ENCODE peak calls at places on chromosomes 6 and 20, in eight cellular contexts. S, E, T, O, Y, B, U and R are unnamed samples.

GRCh38 chr6:34243131-34243771 is 5.6 kb downstream of the SMIM29 start:
- DNase-seq in S (no peak), E (no peak), T (peak), O (peak), Y (no peak), B (peak), U (no peak), R (no peak)

GRCh38 chr6:127191716-127192115 is 73.2 kb downstream of the RSPO3 start:
- DNase-seq in S (no peak), E (no peak), T (no peak), O (peak), Y (no peak), B (no peak), U (no peak), R (no peak)

GRCh38 chr6:67640462-67640861 is 994.6 kb upstream of the ADGRB3 start:
- DNase-seq in S (no peak), E (no peak), T (peak), O (peak), Y (peak), B (no peak), U (no peak), R (no peak)

GRCh38 chr6:79601020-79601609 is 30.0 kb upstream of the SH3BGRL2 start:
- DNase-seq in S (no peak), E (no peak), T (no peak), O (peak), Y (peak), B (no peak), U (no peak), R (peak)

GRCh38 chr20:61600061-61600460 is 348.0 kb downstream of the CDH4 start:
- DNase-seq in S (no peak), E (no peak), T (no peak), O (no peak), Y (no peak), B (no peak), U (no peak), R (no peak)

GRCh38 chr6:490251-491037 is 98.9 kb downstream of the IRF4 start:
- DNase-seq in S (no peak), E (no peak), T (no peak), O (no peak), Y (no peak), B (no peak), U (no peak), R (no peak)

GRCh38 chr6:125078602-125079321 is 74.8 kb upstream of the TPD52L1 start:
- DNase-seq in S (no peak), E (no peak), T (no peak), O (no peak), Y (no peak), B (no peak), U (no peak), R (no peak)

GRCh38 chr6:48564036-48564820 is 453.2 kb upstream of the PTCHD4 start:
- DNase-seq in S (no peak), E (no peak), T (no peak), O (no peak), Y (no peak), B (no peak), U (no peak), R (no peak)

GRCh38 chr6:118748311-118749062 is 97.1 kb upstream of the CEP85L start:
- DNase-seq in S (peak), E (peak), T (peak), O (no peak), Y (peak), B (no peak), U (peak), R (no peak)

GRCh38 chr20:42308980-42309524 is 690.9 kb upstream of the CHD6 start:
- DNase-seq in S (no peak), E (no peak), T (no peak), O (no peak), Y (no peak), B (no peak), U (no peak), R (no peak)

GRCh38 chr20:49794336-49795124 is 18.1 kb upstream of the SLC9A8 start:
- DNase-seq in S (no peak), E (no peak), T (peak), O (no peak), Y (no peak), B (no peak), U (no peak), R (no peak)

GRCh38 chr6:113560908-113561307 is 296.2 kb upstream of the MARCKS start:
- DNase-seq in S (no peak), E (no peak), T (no peak), O (peak), Y (no peak), B (no peak), U (no peak), R (no peak)

GRCh38 chr6:15569035-15569995 is 93.5 kb downstream of the DTNBP1 start:
- DNase-seq in S (no peak), E (no peak), T (peak), O (no peak), Y (no peak), B (no peak), U (no peak), R (no peak)

GRCh38 chr20:47854687-47855212 is 69.5 kb upstream of the SULF2 start:
- DNase-seq in S (no peak), E (no peak), T (peak), O (peak), Y (no peak), B (peak), U (no peak), R (no peak)

GRCh38 chr6:44386929-44387345 is 569 bp upstream of the CDC5L start:
- DNase-seq in S (peak), E (peak), T (no peak), O (peak), Y (no peak), B (peak), U (no peak), R (no peak)

GRCh38 chr20:40265872-40266533 is 423.0 kb downstream of the MAFB start:
- DNase-seq in S (no peak), E (no peak), T (peak), O (peak), Y (no peak), B (no peak), U (no peak), R (peak)

GRCh38 chr6:73003302-73003701 is 222.0 kb downstream of the KHDC1L start:
- DNase-seq in S (no peak), E (no peak), T (no peak), O (no peak), Y (no peak), B (no peak), U (no peak), R (no peak)

GRCh38 chr6:129345890-129346289 is 364.1 kb downstream of the ARHGAP18 start:
- DNase-seq in S (no peak), E (no peak), T (no peak), O (peak), Y (peak), B (no peak), U (no peak), R (no peak)

GRCh38 chr6:151322570-151322969 is 68.8 kb downstream of the ZBTB2 start:
- DNase-seq in S (no peak), E (no peak), T (no peak), O (no peak), Y (no peak), B (no peak), U (no peak), R (no peak)

GRCh38 chr6:106254636-106255035 is 70.9 kb downstream of the ATG5 start:
- DNase-seq in S (no peak), E (no peak), T (peak), O (peak), Y (no peak), B (no peak), U (no peak), R (no peak)

GRCh38 chr20:57738484-57738883 is 28.7 kb upstream of the PMEPA1 start:
- DNase-seq in S (no peak), E (no peak), T (no peak), O (peak), Y (no peak), B (no peak), U (no peak), R (no peak)

DNA sequence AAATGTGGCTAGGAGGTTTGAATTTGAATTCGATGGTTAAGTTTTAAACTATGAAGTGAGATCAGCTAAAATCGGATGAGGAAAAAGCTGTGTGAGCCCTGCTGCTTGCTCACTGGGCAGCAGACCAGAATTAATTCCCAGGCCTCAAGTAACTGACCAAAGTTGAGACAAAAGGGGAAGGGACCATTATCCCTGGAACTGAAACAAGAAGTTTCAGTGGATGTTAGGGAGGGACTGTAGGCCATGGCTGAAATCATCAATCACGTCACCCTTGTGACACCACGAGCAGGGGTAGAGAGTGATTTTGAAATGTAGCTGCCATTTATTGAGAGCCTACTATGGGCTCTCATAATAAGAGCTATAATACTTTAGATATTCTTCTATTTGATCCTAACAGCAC is 7.0 kb upstream of the PRSS35 start:
- DNase-seq in S (no peak), E (no peak), T (no peak), O (no peak), Y (no peak), B (no peak), U (no peak), R (no peak)
- TF ChIP-seq CTCF in S (no peak), E (no peak), T (no peak), O (no peak), Y (no peak), B (no peak), U (no peak), R (no peak)

GRCh38 chr6:153553627-153554026 is 422.5 kb upstream of the RGS17 start:
- DNase-seq in S (no peak), E (no peak), T (peak), O (peak), Y (no peak), B (no peak), U (no peak), R (no peak)
- TF ChIP-seq CTCF in S (no peak), E (no peak), T (peak), O (peak), Y (no peak), B (peak), U (no peak), R (no peak)

DNA sequence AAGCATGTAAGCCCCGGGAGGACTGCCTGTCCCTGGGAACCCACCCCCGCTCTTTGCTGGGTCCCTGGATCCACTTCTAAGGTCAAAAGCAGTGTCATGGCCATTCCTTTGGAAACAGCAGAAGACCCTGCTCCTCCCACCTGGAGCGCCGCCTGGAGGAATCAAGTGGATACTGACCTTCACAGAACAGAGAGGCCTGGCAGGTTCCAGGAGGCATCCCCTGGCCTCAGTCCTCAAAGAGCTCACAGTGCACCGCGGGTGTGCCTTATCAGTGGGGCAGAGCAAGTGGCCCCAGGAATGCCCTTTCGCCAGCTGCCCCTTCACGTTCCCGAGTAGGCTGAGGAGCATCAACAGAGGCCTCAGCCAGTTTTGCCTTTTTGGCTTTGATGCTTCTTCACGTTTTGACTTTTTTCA is 11.1 kb upstream of the SLC4A11 start:
- DNase-seq in S (no peak), E (no peak), T (no peak), O (no peak), Y (no peak), B (peak), U (no peak), R (no peak)
- TF ChIP-seq CTCF in S (no peak), E (no peak), T (no peak), O (peak), Y (peak), B (no peak), U (no peak), R (no peak)

DNA sequence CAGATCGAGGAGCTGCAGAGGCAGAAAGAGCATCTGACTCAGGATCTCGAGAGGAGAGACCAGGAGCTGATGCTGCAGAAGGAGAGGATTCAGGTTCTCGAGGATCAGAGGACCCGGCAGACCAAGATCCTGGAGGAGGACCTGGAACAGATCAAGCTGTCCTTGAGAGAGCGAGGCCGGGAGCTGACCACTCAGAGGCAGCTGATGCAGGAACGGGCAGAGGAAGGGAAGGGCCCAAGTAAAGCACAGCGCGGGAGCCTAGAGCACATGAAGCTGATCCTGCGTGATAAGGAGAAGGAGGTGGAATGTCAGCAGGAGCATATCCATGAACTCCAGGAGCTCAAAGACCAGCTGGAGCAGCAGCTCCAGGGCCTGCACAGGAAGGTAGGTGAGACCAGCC is 26.2 kb downstream of the C20orf173 start:
- DNase-seq in S (no peak), E (no peak), T (no peak), O (no peak), Y (no peak), B (no peak), U (no peak), R (no peak)
- TF ChIP-seq CTCF in S (no peak), E (no peak), T (no peak), O (no peak), Y (no peak), B (no peak), U (no peak), R (no peak)

GRCh38 chr6:160086754-160087153 is 34.9 kb upstream of the SLC22A1 start:
- DNase-seq in S (no peak), E (no peak), T (no peak), O (no peak), Y (no peak), B (no peak), U (no peak), R (no peak)

GRCh38 chr6:160085713-160086505 is 35.7 kb upstream of the SLC22A1 start:
- DNase-seq in S (no peak), E (no peak), T (peak), O (no peak), Y (no peak), B (no peak), U (no peak), R (no peak)

GRCh38 chr6:160084198-160084776 is 37.3 kb upstream of the SLC22A1 start:
- DNase-seq in S (no peak), E (no peak), T (no peak), O (no peak), Y (no peak), B (no peak), U (no peak), R (no peak)

GRCh38 chr6:160082627-160083026 is 39.0 kb upstream of the SLC22A1 start:
- DNase-seq in S (no peak), E (no peak), T (no peak), O (no peak), Y (no peak), B (no peak), U (no peak), R (no peak)

DNA sequence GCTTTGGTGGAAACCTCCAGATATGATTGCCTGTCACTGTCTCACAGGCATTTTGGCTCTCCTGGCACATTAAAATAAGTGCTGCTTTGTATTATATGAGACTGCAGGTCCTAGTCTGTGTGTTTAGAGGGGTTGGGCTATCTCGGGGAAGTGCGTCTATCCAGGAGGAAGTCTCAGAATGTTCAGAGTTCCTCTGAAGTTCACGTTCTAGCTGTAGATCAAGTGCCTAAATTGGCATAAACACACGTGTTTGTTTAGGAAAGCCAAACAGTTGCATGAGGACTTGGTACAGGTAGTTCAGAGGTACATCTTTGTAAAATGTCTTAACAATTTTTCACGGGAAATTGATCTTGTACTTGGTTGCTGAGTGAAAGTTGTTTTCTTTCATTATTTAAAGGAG is 36.4 kb upstream of the SLC22A1 start:
- DNase-seq in S (no peak), E (no peak), T (no peak), O (no peak), Y (no peak), B (no peak), U (no peak), R (no peak)
- TF ChIP-seq CTCF in S (no peak), E (no peak), T (no peak), O (no peak), Y (no peak), B (no peak), U (no peak), R (no peak)